ENCODE peak calls at places on chromosomes 16 and 17, in four cellular contexts. Z is GM12878, E is K562, Q is HL-60. S is an unnamed sample.
A peak's percentile ranks its signal among the peaks of the same experiment; 100 is the strongest.

GRCh38 chr17:57720636-57721035 is 24.5 kb downstream of the CCDC182 start:
- DNase-seq in Z (no peak), E (no peak), Q (no peak), S (no peak)

GRCh38 chr16:35692824-35693223 is 2233.4 kb downstream of the TP53TG3F start:
- DNase-seq in Z (no peak), E (no peak), Q (no peak), S (no peak)

GRCh38 chr16:69419956-69420355 is 4.5 kb upstream of the CYB5B start:
- DNase-seq in Z (no peak), E (no peak), Q (no peak), S (no peak)

GRCh38 chr17:34254651-34255380 is at the start of gene CCL2:
- DNase-seq in Z (no peak), E (no peak), Q (peak; percentile 68), S (no peak)

GRCh38 chr17:12987120-12987519 is 30.7 kb downstream of the ELAC2 start:
- DNase-seq in Z (no peak), E (no peak), Q (no peak), S (no peak)

GRCh38 chr17:15398291-15398690 is 56.9 kb upstream of the TEKT3 start:
- DNase-seq in Z (no peak), E (no peak), Q (no peak), S (no peak)

GRCh38 chr17:59327136-59327878 is 4.1 kb upstream of the YPEL2 start:
- DNase-seq in Z (no peak), E (no peak), Q (no peak), S (no peak)

GRCh38 chr17:49471089-49471683 is 23.9 kb upstream of the NGFR start:
- DNase-seq in Z (no peak), E (no peak), Q (no peak), S (no peak)

GRCh38 chr16:50496990-50497389 is 51.2 kb upstream of the NKD1 start:
- DNase-seq in Z (no peak), E (peak; percentile 16), Q (no peak), S (no peak)

GRCh38 chr17:28957277-28957991 is 6.1 kb upstream of the PHF12 start:
- DNase-seq in Z (no peak), E (no peak), Q (no peak), S (no peak)

GRCh38 chr16:87636050-87636684 is 33.9 kb downstream of the JPH3 start:
- DNase-seq in Z (no peak), E (peak; percentile 85), Q (peak; percentile 67), S (peak; percentile 92)

GRCh38 chr17:82587234-82588086 is 60.8 kb downstream of the WDR45B start:
- DNase-seq in Z (no peak), E (no peak), Q (no peak), S (no peak)

DNA sequence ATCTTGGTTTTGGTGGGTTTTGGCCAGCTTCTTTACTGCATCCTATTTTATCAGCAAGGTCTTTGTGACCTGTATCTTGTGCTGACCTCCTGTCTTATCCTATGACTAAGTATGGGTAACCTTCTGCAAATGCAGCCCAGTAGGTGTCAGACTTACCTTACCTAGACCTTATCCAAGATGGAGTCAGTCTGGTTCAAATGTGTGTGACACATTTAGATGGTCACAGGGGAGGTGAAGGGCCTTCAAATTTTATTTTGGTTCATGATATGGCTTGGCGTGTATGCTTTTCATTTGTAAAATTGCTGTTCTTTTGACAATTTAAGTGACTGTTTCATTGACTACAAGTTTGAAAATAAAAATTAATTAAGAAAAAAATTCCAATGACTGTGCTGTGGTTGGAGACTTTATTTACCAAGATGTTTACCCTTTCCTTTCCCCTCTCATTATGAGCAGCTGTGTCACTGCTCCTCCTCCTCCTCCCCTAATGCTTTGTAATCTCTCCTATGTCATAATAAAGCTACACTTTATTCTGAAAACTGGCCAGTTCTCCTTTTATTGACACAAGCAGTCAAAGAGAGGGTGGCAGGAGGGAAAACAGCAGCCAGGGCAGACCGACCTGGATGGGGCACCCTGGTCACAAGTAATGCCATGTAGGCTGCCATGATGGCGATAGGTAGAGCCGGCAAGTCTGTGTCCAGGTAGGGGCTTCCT is 49.4 kb downstream of the TNFRSF13B start:
- DNase-seq in Z (no peak), E (no peak), Q (no peak), S (no peak)
- TF ChIP-seq SPI1 in Z (no peak), E (no peak), Q (no peak), S (no peak)

GRCh38 chr16:66677836-66678235 is 18.7 kb downstream of the CMTM4 start:
- DNase-seq in Z (no peak), E (no peak), Q (no peak), S (no peak)

GRCh38 chr16:66670691-66671090 is 25.9 kb downstream of the CMTM4 start:
- DNase-seq in Z (no peak), E (no peak), Q (no peak), S (no peak)

GRCh38 chr16:66677179-66677578 is 19.4 kb downstream of the CMTM4 start:
- DNase-seq in Z (no peak), E (no peak), Q (no peak), S (no peak)

GRCh38 chr16:66678314-66678713 is 18.2 kb downstream of the CMTM4 start:
- DNase-seq in Z (no peak), E (no peak), Q (no peak), S (no peak)

DNA sequence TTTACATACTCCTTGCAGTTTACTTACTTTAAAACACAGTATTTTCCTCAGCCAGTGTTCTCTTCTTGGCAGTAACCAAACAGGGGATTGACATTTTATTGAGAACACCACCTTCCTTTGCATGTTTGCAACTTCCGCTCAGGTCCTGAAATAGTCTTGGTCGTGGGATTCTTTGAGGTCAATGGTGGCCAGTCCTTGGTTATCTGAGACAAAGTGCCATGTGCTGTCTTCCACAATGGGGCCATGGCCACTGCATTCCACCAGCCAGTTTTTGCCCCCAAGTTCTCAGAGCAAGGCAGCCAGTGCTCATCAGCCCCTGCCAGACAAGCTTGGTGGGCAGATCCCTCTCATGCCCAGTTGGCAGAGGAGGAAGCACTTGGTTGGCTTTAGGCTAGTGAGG is 22.9 kb downstream of the CMTM4 start:
- DNase-seq in Z (no peak), E (no peak), Q (no peak), S (no peak)
- TF ChIP-seq POLR2AphosphoS5 in Z (no peak), E (no peak), Q (no peak), S (no peak)

DNA sequence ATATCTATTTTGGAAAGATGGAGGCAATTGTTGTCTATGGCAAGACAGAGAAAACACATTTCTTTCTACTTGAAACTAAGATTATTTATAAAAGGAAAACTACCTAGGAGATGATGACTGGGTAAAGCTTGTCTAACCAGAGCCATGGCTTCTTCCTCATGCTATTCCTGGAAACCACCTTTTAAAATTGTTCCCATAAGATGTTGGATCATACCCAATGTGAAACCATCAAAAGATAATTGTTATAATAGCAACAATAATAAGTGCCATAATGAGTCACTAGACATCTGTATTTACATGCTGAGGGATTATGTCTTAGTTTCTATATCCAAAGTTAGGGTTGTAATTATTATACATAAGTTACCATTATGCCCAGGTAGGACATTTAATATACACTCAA is 428.4 kb downstream of the KCNJ2 start:
- DNase-seq in Z (no peak), E (no peak), Q (no peak), S (no peak)
- TF ChIP-seq SPI1 in Z (no peak), E (no peak), Q (no peak), S (no peak)

GRCh38 chr16:1171854-1172428 is 19.0 kb downstream of the CACNA1H start:
- DNase-seq in Z (no peak), E (no peak), Q (no peak), S (no peak)
- TF ChIP-seq POLR2AphosphoS5 in Z (no peak), E (no peak), Q (no peak), S (no peak)

GRCh38 chr17:79851461-79851817 is 12.2 kb upstream of the CBX4 start:
- DNase-seq in Z (no peak), E (no peak), Q (no peak), S (no peak)
- TF ChIP-seq SPI1 in Z (no peak), E (no peak), Q (no peak), S (no peak)